ENCODE peak calls at places on chromosome 2, in six cellular contexts. I, W, J, M, V and U are unnamed samples.
A peak's percentile ranks its signal among the peaks of the same experiment; 100 is the strongest.

GRCh38 chr2:85862426-85862825 is 26.4 kb downstream of the ST3GAL5 start:
- DNase-seq in M (no peak), J (no peak), V (no peak), W (no peak), I (no peak), U (no peak)

GRCh38 chr2:237244976-237245646 is 159.4 kb downstream of the COPS8 start:
- DNase-seq in W (no peak), I (no peak), V (no peak), J (no peak), M (no peak), U (no peak)

GRCh38 chr2:85433511-85434089 is 15.1 kb downstream of the SH2D6 start:
- DNase-seq in W (no peak), V (no peak), J (no peak), M (no peak), I (no peak), U (no peak)

GRCh38 chr2:226478121-226478809 is 321.4 kb downstream of the IRS1 start:
- DNase-seq in I (no peak), V (no peak), J (peak; percentile 89), M (no peak), W (no peak), U (no peak)

GRCh38 chr2:7829241-7829640 is 852.6 kb upstream of the ID2 start:
- DNase-seq in M (no peak), V (no peak), W (no peak), I (no peak), J (no peak), U (no peak)

GRCh38 chr2:95062247-95062646 is 36.7 kb downstream of the MAL start:
- DNase-seq in V (no peak), J (no peak), I (no peak), W (no peak), M (no peak), U (no peak)

GRCh38 chr2:64296150-64296500 is 151.9 kb upstream of the PELI1 start:
- DNase-seq in W (no peak), M (no peak), V (no peak), J (no peak), I (no peak), U (no peak)

GRCh38 chr2:231554748-231555545 is 24.7 kb upstream of the NMUR1 start:
- DNase-seq in M (no peak), I (no peak), J (no peak), W (no peak), V (no peak), U (no peak)

GRCh38 chr2:144849612-144850011 is 329.7 kb upstream of the ZEB2 start:
- DNase-seq in M (no peak), W (no peak), V (no peak), I (no peak), J (no peak), U (no peak)

GRCh38 chr2:232454630-232455029 is 1.3 kb upstream of the ALPI start:
- DNase-seq in I (no peak), J (no peak), V (no peak), M (no peak), W (no peak), U (no peak)

GRCh38 chr2:221570321-221571107 is 1.6 kb downstream of the EPHA4 start:
- DNase-seq in M (no peak), V (no peak), W (no peak), I (no peak), J (no peak), U (peak; percentile 8)
- TF ChIP-seq POLR2AphosphoS5 in M (no peak), V (no peak), W (no peak), I (no peak), J (no peak), U (no peak)

GRCh38 chr2:211609127-211609526 is 929.5 kb downstream of the ERBB4 start:
- DNase-seq in J (no peak), V (no peak), I (no peak), M (no peak), W (no peak), U (no peak)

GRCh38 chr2:211611621-211612020 is 927.0 kb downstream of the ERBB4 start:
- DNase-seq in J (no peak), W (no peak), M (no peak), I (no peak), V (no peak), U (no peak)

GRCh38 chr2:211611061-211611518 is 927.5 kb downstream of the ERBB4 start:
- DNase-seq in I (no peak), W (no peak), V (no peak), J (peak; percentile 51), M (no peak), U (no peak)
- TF ChIP-seq TAF1 in I (no peak), W (no peak), V (no peak), J (no peak), M (no peak), U (no peak)

GRCh38 chr2:3633089-3633981 is 24.7 kb upstream of the ALLC start:
- DNase-seq in I (no peak), J (no peak), V (no peak), W (no peak), M (no peak), U (no peak)

GRCh38 chr2:3631851-3632659 is 25.9 kb upstream of the ALLC start:
- DNase-seq in I (no peak), J (no peak), V (no peak), M (no peak), W (no peak), U (no peak)

GRCh38 chr2:3635171-3636008 is 22.6 kb upstream of the ALLC start:
- DNase-seq in V (no peak), J (no peak), I (no peak), W (no peak), M (no peak), U (no peak)

GRCh38 chr2:3634631-3635091 is 23.3 kb upstream of the ALLC start:
- DNase-seq in J (no peak), M (no peak), I (no peak), W (no peak), V (no peak), U (no peak)

DNA sequence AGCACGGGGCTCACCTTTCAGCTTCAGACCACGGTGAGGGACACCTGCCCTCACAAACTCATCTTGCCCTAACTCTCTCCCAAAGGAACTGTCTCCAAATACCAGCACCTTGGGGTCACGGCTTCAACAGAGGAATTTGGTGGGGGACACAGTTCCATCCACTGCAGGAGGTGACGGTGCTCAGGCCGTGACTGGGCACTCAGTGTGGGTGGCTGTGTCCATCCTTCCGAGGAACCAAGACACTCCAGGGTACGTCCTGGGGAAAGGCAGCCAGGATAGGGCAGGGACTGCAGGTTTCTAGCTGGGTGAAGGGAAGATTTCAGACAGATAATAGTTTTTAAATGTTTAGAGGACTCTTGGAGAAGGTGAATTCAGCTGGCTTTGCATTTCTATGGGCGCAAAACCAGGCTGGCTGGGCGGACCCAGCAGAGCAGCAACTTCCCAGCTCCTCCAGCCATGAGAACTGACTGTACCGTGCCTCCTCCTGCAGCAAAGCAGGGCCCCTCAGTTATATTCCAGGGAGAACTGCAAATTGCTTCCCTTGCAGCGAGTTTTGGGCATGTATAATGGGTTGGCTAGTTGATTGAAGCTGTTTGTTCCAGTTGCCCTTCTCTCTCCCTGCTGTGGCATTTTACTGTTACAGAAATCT is 23.9 kb upstream of the ALLC start:
- DNase-seq in V (no peak), J (no peak), W (no peak), M (no peak), I (no peak), U (no peak)
- TF ChIP-seq POLR2A in V (no peak), J (no peak), W (no peak), M (no peak), I (no peak), U (no peak)

GRCh38 chr2:195562624-195563566 is 94.1 kb upstream of the SLC39A10 start:
- DNase-seq in V (no peak), J (no peak), W (no peak), M (no peak), I (no peak), U (no peak)

GRCh38 chr2:195560209-195560907 is 96.7 kb upstream of the SLC39A10 start:
- DNase-seq in J (no peak), W (no peak), I (no peak), V (no peak), M (no peak), U (no peak)

GRCh38 chr2:195563857-195564512 is 93.0 kb upstream of the SLC39A10 start:
- DNase-seq in I (no peak), J (no peak), V (no peak), W (no peak), M (no peak), U (no peak)

GRCh38 chr2:195559431-195559914 is 97.6 kb upstream of the SLC39A10 start:
- DNase-seq in J (no peak), W (peak; percentile 32), M (peak; percentile 13), V (peak; percentile 99), I (no peak), U (peak; percentile 27)

DNA sequence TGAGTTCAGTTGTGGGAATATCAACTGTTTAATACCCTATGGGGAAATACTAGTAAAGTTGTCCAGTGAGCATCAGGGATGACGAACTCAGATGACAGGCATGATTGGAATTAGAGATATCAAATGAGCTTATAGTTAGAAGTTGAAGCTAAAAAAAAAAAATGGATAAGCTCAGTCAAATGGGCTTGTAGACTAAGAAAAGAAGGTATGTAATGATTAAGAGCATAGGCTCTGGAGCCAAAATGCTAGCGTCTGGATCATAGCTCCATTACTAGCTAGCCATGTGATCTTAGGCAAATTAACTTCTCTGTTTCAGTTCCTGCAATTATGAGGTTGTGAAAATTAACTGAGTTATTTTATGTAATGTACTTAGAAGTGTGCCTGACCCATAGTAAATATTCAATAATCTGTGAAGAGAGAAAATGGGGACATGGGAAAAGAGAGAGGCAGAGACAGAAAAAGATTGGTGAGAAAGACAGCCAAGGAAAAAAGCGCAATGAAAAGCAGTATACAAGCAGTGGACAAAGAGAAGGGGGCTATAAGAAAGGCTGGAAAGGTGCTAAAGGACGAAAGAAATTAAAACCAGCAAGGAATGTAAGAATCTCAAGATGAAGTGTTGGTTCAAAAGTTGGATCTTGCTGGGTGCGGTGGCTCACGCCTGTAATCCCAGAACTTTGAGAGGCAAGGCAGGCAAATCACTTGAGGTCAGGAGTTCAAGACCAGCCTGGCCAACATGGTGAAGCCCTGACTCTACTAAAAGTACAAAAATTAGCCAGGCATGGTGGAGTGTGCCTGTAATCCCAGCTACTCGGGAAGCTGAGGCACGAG is 95.6 kb upstream of the SLC39A10 start:
- DNase-seq in V (peak; percentile 82), I (no peak), J (no peak), W (no peak), M (no peak), U (no peak)
- TF ChIP-seq POLR2AphosphoS5 in V (peak; percentile 40), I (no peak), J (no peak), W (no peak), M (no peak), U (no peak)